ENCODE peak calls at places on chromosomes 7 and 10, in seven cellular contexts. O is tibial artery, N is heart left ventricle, Z is suprapubic skin, E is NCI-H1092, Q is H7, R is activated T-cell treated with anti-CD3 and anti-CD28 coated beads for 4 hours. G is an unnamed sample.

GRCh38 chr10:43524434-43525247 is 49.8 kb downstream of the ZNF239 start:
- DNase-seq in E (no peak), O (no peak), Q (no peak), Z (no peak), N (no peak), R (no peak), G (no peak)

GRCh38 chr7:22154130-22154529 is 202.8 kb downstream of the RAPGEF5 start:
- DNase-seq in Q (peak), Z (no peak), N (no peak), R (no peak), E (no peak), O (no peak), G (no peak)

GRCh38 chr10:4086041-4086886 is 301.3 kb upstream of the KLF6 start:
- DNase-seq in R (no peak), Q (no peak), Z (no peak), N (peak), O (no peak), E (no peak), G (no peak)

GRCh38 chr10:43210556-43210955 is 56.3 kb downstream of the RASGEF1A start:
- DNase-seq in O (no peak), E (no peak), R (no peak), Z (peak), Q (no peak), N (peak), G (no peak)

GRCh38 chr10:104254493-104255243 is at the start of gene GSTO1:
- DNase-seq in Z (peak), R (peak), Q (peak), E (no peak), O (peak), N (peak), G (peak)

GRCh38 chr10:63143984-63144383 is 10.9 kb downstream of the NRBF2 start:
- DNase-seq in O (no peak), N (no peak), Z (no peak), E (no peak), R (no peak), Q (no peak), G (no peak)

GRCh38 chr7:102431617-102432298 is 1.6 kb upstream of the ORAI2 start:
- DNase-seq in R (peak), Z (no peak), E (no peak), O (no peak), Q (peak), N (no peak), G (peak)

GRCh38 chr7:92837214-92837749 is 909 bp upstream of the CDK6 start:
- DNase-seq in N (no peak), R (no peak), O (no peak), Z (no peak), E (no peak), Q (no peak), G (no peak)

G was measured in effector CD8-positive, alpha-beta T cell.